ENCODE peak calls at places on chromosomes 5 and 9, in eight cellular contexts. One of them, this sample, is unnamed.

GRCh38 chr5:119389288-119390065 is 33.7 kb downstream of the TNFAIP8 start:
- DNase-seq in gastrocnemius medialis: no peak
- DNase-seq in H7: no peak
- DNase-seq in lung microvascular endothelial cell: no peak
- DNase-seq in ureter: no peak
- DNase-seq in stromal cell of bone marrow: peak
- DNase-seq in activated CD4-positive, alpha-beta T cell treated with anti-CD3 and anti-CD28 coated beads, Interleukin-2, amount 50 U/mL, for 1 hour: no peak
- DNase-seq in RCC 7860: peak
- DNase-seq in this sample: no peak

GRCh38 chr9:21392270-21392669 is 7.1 kb upstream of the IFNA2 start:
- DNase-seq in gastrocnemius medialis: no peak
- DNase-seq in H7: peak
- DNase-seq in lung microvascular endothelial cell: peak
- DNase-seq in ureter: no peak
- DNase-seq in stromal cell of bone marrow: no peak
- DNase-seq in activated CD4-positive, alpha-beta T cell treated with anti-CD3 and anti-CD28 coated beads, Interleukin-2, amount 50 U/mL, for 1 hour: no peak
- DNase-seq in RCC 7860: peak
- DNase-seq in this sample: no peak

GRCh38 chr5:174311531-174312269 is 266.2 kb downstream of the NSG2 start:
- DNase-seq in gastrocnemius medialis: peak
- DNase-seq in H7: peak
- DNase-seq in lung microvascular endothelial cell: peak
- DNase-seq in ureter: peak
- DNase-seq in stromal cell of bone marrow: no peak
- DNase-seq in activated CD4-positive, alpha-beta T cell treated with anti-CD3 and anti-CD28 coated beads, Interleukin-2, amount 50 U/mL, for 1 hour: peak
- DNase-seq in RCC 7860: peak
- DNase-seq in this sample: peak

GRCh38 chr9:134517069-134517680 is 124.4 kb upstream of the COL5A1 start:
- DNase-seq in gastrocnemius medialis: no peak
- DNase-seq in H7: no peak
- DNase-seq in lung microvascular endothelial cell: no peak
- DNase-seq in ureter: peak
- DNase-seq in stromal cell of bone marrow: no peak
- DNase-seq in activated CD4-positive, alpha-beta T cell treated with anti-CD3 and anti-CD28 coated beads, Interleukin-2, amount 50 U/mL, for 1 hour: no peak
- DNase-seq in RCC 7860: no peak
- DNase-seq in this sample: no peak

GRCh38 chr5:137350791-137351190 is 148.3 kb downstream of the SPOCK1 start:
- DNase-seq in gastrocnemius medialis: no peak
- DNase-seq in H7: no peak
- DNase-seq in lung microvascular endothelial cell: no peak
- DNase-seq in ureter: no peak
- DNase-seq in stromal cell of bone marrow: no peak
- DNase-seq in activated CD4-positive, alpha-beta T cell treated with anti-CD3 and anti-CD28 coated beads, Interleukin-2, amount 50 U/mL, for 1 hour: no peak
- DNase-seq in RCC 7860: no peak
- DNase-seq in this sample: no peak

GRCh38 chr5:102561894-102562760 is 63.3 kb upstream of the SLCO6A1 start:
- DNase-seq in gastrocnemius medialis: no peak
- DNase-seq in H7: peak
- DNase-seq in lung microvascular endothelial cell: peak
- DNase-seq in ureter: no peak
- DNase-seq in stromal cell of bone marrow: no peak
- DNase-seq in activated CD4-positive, alpha-beta T cell treated with anti-CD3 and anti-CD28 coated beads, Interleukin-2, amount 50 U/mL, for 1 hour: no peak
- DNase-seq in RCC 7860: no peak
- DNase-seq in this sample: no peak

GRCh38 chr5:74313896-74314295 is 326.6 kb downstream of the ENC1 start:
- DNase-seq in gastrocnemius medialis: no peak
- DNase-seq in H7: no peak
- DNase-seq in lung microvascular endothelial cell: peak
- DNase-seq in ureter: no peak
- DNase-seq in stromal cell of bone marrow: no peak
- DNase-seq in activated CD4-positive, alpha-beta T cell treated with anti-CD3 and anti-CD28 coated beads, Interleukin-2, amount 50 U/mL, for 1 hour: no peak
- DNase-seq in RCC 7860: peak
- DNase-seq in this sample: no peak

GRCh38 chr9:112401175-112401815 is 21.4 kb downstream of the HSDL2 start:
- DNase-seq in gastrocnemius medialis: no peak
- DNase-seq in H7: no peak
- DNase-seq in lung microvascular endothelial cell: no peak
- DNase-seq in ureter: no peak
- DNase-seq in stromal cell of bone marrow: no peak
- DNase-seq in activated CD4-positive, alpha-beta T cell treated with anti-CD3 and anti-CD28 coated beads, Interleukin-2, amount 50 U/mL, for 1 hour: no peak
- DNase-seq in RCC 7860: no peak
- DNase-seq in this sample: no peak

GRCh38 chr5:51974834-51975233 is 591.6 kb downstream of the ISL1 start:
- DNase-seq in gastrocnemius medialis: no peak
- DNase-seq in H7: no peak
- DNase-seq in lung microvascular endothelial cell: no peak
- DNase-seq in ureter: no peak
- DNase-seq in stromal cell of bone marrow: no peak
- DNase-seq in activated CD4-positive, alpha-beta T cell treated with anti-CD3 and anti-CD28 coated beads, Interleukin-2, amount 50 U/mL, for 1 hour: no peak
- DNase-seq in RCC 7860: no peak
- DNase-seq in this sample: no peak

GRCh38 chr5:113043491-113043931 is 66.9 kb downstream of the DCP2 start:
- DNase-seq in gastrocnemius medialis: no peak
- DNase-seq in H7: peak
- DNase-seq in lung microvascular endothelial cell: peak
- DNase-seq in ureter: peak
- DNase-seq in stromal cell of bone marrow: no peak
- DNase-seq in activated CD4-positive, alpha-beta T cell treated with anti-CD3 and anti-CD28 coated beads, Interleukin-2, amount 50 U/mL, for 1 hour: no peak
- DNase-seq in RCC 7860: no peak
- DNase-seq in this sample: no peak

GRCh38 chr5:173778152-173778782 is 109.9 kb upstream of the CPEB4 start:
- DNase-seq in gastrocnemius medialis: no peak
- DNase-seq in H7: no peak
- DNase-seq in lung microvascular endothelial cell: peak
- DNase-seq in ureter: no peak
- DNase-seq in stromal cell of bone marrow: no peak
- DNase-seq in activated CD4-positive, alpha-beta T cell treated with anti-CD3 and anti-CD28 coated beads, Interleukin-2, amount 50 U/mL, for 1 hour: no peak
- DNase-seq in RCC 7860: no peak
- DNase-seq in this sample: no peak

GRCh38 chr5:147763791-147764525 is 18.6 kb downstream of the JAKMIP2 start:
- DNase-seq in gastrocnemius medialis: no peak
- DNase-seq in H7: no peak
- DNase-seq in lung microvascular endothelial cell: no peak
- DNase-seq in ureter: no peak
- DNase-seq in stromal cell of bone marrow: no peak
- DNase-seq in activated CD4-positive, alpha-beta T cell treated with anti-CD3 and anti-CD28 coated beads, Interleukin-2, amount 50 U/mL, for 1 hour: no peak
- DNase-seq in RCC 7860: peak
- DNase-seq in this sample: no peak

GRCh38 chr5:127030259-127031146 is at the start of gene MARCHF3:
- DNase-seq in gastrocnemius medialis: peak
- DNase-seq in H7: peak
- DNase-seq in lung microvascular endothelial cell: peak
- DNase-seq in ureter: peak
- DNase-seq in stromal cell of bone marrow: peak
- DNase-seq in activated CD4-positive, alpha-beta T cell treated with anti-CD3 and anti-CD28 coated beads, Interleukin-2, amount 50 U/mL, for 1 hour: peak
- DNase-seq in RCC 7860: peak
- DNase-seq in this sample: peak

GRCh38 chr5:3311443-3311842 is 284.2 kb upstream of the IRX1 start:
- DNase-seq in gastrocnemius medialis: no peak
- DNase-seq in H7: no peak
- DNase-seq in lung microvascular endothelial cell: peak
- DNase-seq in ureter: no peak
- DNase-seq in stromal cell of bone marrow: no peak
- DNase-seq in activated CD4-positive, alpha-beta T cell treated with anti-CD3 and anti-CD28 coated beads, Interleukin-2, amount 50 U/mL, for 1 hour: no peak
- DNase-seq in RCC 7860: no peak
- DNase-seq in this sample: no peak

GRCh38 chr5:180461303-180461702 is 32.9 kb upstream of the CNOT6 start:
- DNase-seq in gastrocnemius medialis: no peak
- DNase-seq in H7: peak
- DNase-seq in lung microvascular endothelial cell: no peak
- DNase-seq in ureter: no peak
- DNase-seq in stromal cell of bone marrow: no peak
- DNase-seq in activated CD4-positive, alpha-beta T cell treated with anti-CD3 and anti-CD28 coated beads, Interleukin-2, amount 50 U/mL, for 1 hour: no peak
- DNase-seq in RCC 7860: no peak
- DNase-seq in this sample: no peak

GRCh38 chr9:13410566-13411031 is 131.1 kb upstream of the MPDZ start:
- DNase-seq in gastrocnemius medialis: no peak
- DNase-seq in H7: no peak
- DNase-seq in lung microvascular endothelial cell: peak
- DNase-seq in ureter: no peak
- DNase-seq in stromal cell of bone marrow: peak
- DNase-seq in activated CD4-positive, alpha-beta T cell treated with anti-CD3 and anti-CD28 coated beads, Interleukin-2, amount 50 U/mL, for 1 hour: no peak
- DNase-seq in RCC 7860: no peak
- DNase-seq in this sample: no peak

GRCh38 chr9:98374385-98375051 is 119.1 kb upstream of the TBC1D2 start:
- DNase-seq in gastrocnemius medialis: no peak
- DNase-seq in H7: peak
- DNase-seq in lung microvascular endothelial cell: peak
- DNase-seq in ureter: peak
- DNase-seq in stromal cell of bone marrow: peak
- DNase-seq in activated CD4-positive, alpha-beta T cell treated with anti-CD3 and anti-CD28 coated beads, Interleukin-2, amount 50 U/mL, for 1 hour: no peak
- DNase-seq in RCC 7860: peak
- DNase-seq in this sample: no peak

GRCh38 chr5:119943148-119943547 is 313.8 kb downstream of the FAM170A start:
- DNase-seq in gastrocnemius medialis: no peak
- DNase-seq in H7: no peak
- DNase-seq in lung microvascular endothelial cell: peak
- DNase-seq in ureter: no peak
- DNase-seq in stromal cell of bone marrow: peak
- DNase-seq in activated CD4-positive, alpha-beta T cell treated with anti-CD3 and anti-CD28 coated beads, Interleukin-2, amount 50 U/mL, for 1 hour: no peak
- DNase-seq in RCC 7860: no peak
- DNase-seq in this sample: no peak

GRCh38 chr5:29614202-29614601 is 1579.3 kb upstream of the CDH6 start:
- DNase-seq in gastrocnemius medialis: no peak
- DNase-seq in H7: no peak
- DNase-seq in lung microvascular endothelial cell: no peak
- DNase-seq in ureter: no peak
- DNase-seq in stromal cell of bone marrow: no peak
- DNase-seq in activated CD4-positive, alpha-beta T cell treated with anti-CD3 and anti-CD28 coated beads, Interleukin-2, amount 50 U/mL, for 1 hour: no peak
- DNase-seq in RCC 7860: no peak
- DNase-seq in this sample: no peak

GRCh38 chr9:9791621-9792020 is 821.2 kb downstream of the PTPRD start:
- DNase-seq in gastrocnemius medialis: no peak
- DNase-seq in H7: no peak
- DNase-seq in lung microvascular endothelial cell: peak
- DNase-seq in ureter: no peak
- DNase-seq in stromal cell of bone marrow: peak
- DNase-seq in activated CD4-positive, alpha-beta T cell treated with anti-CD3 and anti-CD28 coated beads, Interleukin-2, amount 50 U/mL, for 1 hour: no peak
- DNase-seq in RCC 7860: no peak
- DNase-seq in this sample: no peak

GRCh38 chr5:178454308-178454707 is 135.9 kb downstream of the COL23A1 start:
- DNase-seq in gastrocnemius medialis: no peak
- DNase-seq in H7: no peak
- DNase-seq in lung microvascular endothelial cell: no peak
- DNase-seq in ureter: peak
- DNase-seq in stromal cell of bone marrow: no peak
- DNase-seq in activated CD4-positive, alpha-beta T cell treated with anti-CD3 and anti-CD28 coated beads, Interleukin-2, amount 50 U/mL, for 1 hour: no peak
- DNase-seq in RCC 7860: no peak
- DNase-seq in this sample: no peak

GRCh38 chr9:134565316-134565915 is 76.2 kb upstream of the COL5A1 start:
- DNase-seq in gastrocnemius medialis: no peak
- DNase-seq in H7: no peak
- DNase-seq in lung microvascular endothelial cell: no peak
- DNase-seq in ureter: peak
- DNase-seq in stromal cell of bone marrow: no peak
- DNase-seq in activated CD4-positive, alpha-beta T cell treated with anti-CD3 and anti-CD28 coated beads, Interleukin-2, amount 50 U/mL, for 1 hour: no peak
- DNase-seq in RCC 7860: no peak
- DNase-seq in this sample: no peak

GRCh38 chr5:142821733-142822487 is 51.7 kb downstream of the ARHGAP26 start:
- DNase-seq in gastrocnemius medialis: no peak
- DNase-seq in H7: no peak
- DNase-seq in lung microvascular endothelial cell: peak
- DNase-seq in ureter: no peak
- DNase-seq in stromal cell of bone marrow: peak
- DNase-seq in activated CD4-positive, alpha-beta T cell treated with anti-CD3 and anti-CD28 coated beads, Interleukin-2, amount 50 U/mL, for 1 hour: no peak
- DNase-seq in RCC 7860: peak
- DNase-seq in this sample: no peak

GRCh38 chr5:137061382-137061781 is 437.7 kb downstream of the SPOCK1 start:
- DNase-seq in gastrocnemius medialis: no peak
- DNase-seq in H7: no peak
- DNase-seq in lung microvascular endothelial cell: peak
- DNase-seq in ureter: no peak
- DNase-seq in stromal cell of bone marrow: no peak
- DNase-seq in activated CD4-positive, alpha-beta T cell treated with anti-CD3 and anti-CD28 coated beads, Interleukin-2, amount 50 U/mL, for 1 hour: no peak
- DNase-seq in RCC 7860: no peak
- DNase-seq in this sample: no peak

GRCh38 chr5:137036630-137037029 is 462.5 kb downstream of the SPOCK1 start:
- DNase-seq in gastrocnemius medialis: no peak
- DNase-seq in H7: peak
- DNase-seq in lung microvascular endothelial cell: no peak
- DNase-seq in ureter: no peak
- DNase-seq in stromal cell of bone marrow: no peak
- DNase-seq in activated CD4-positive, alpha-beta T cell treated with anti-CD3 and anti-CD28 coated beads, Interleukin-2, amount 50 U/mL, for 1 hour: no peak
- DNase-seq in RCC 7860: no peak
- DNase-seq in this sample: no peak

GRCh38 chr5:66306105-66306843 is 162.2 kb downstream of the SREK1 start:
- DNase-seq in gastrocnemius medialis: peak
- DNase-seq in H7: peak
- DNase-seq in lung microvascular endothelial cell: peak
- DNase-seq in ureter: peak
- DNase-seq in stromal cell of bone marrow: peak
- DNase-seq in activated CD4-positive, alpha-beta T cell treated with anti-CD3 and anti-CD28 coated beads, Interleukin-2, amount 50 U/mL, for 1 hour: peak
- DNase-seq in RCC 7860: peak
- DNase-seq in this sample: no peak

GRCh38 chr5:113427871-113428574 is 6.8 kb downstream of the TSSK1B start:
- DNase-seq in gastrocnemius medialis: no peak
- DNase-seq in H7: no peak
- DNase-seq in lung microvascular endothelial cell: no peak
- DNase-seq in ureter: no peak
- DNase-seq in stromal cell of bone marrow: no peak
- DNase-seq in activated CD4-positive, alpha-beta T cell treated with anti-CD3 and anti-CD28 coated beads, Interleukin-2, amount 50 U/mL, for 1 hour: no peak
- DNase-seq in RCC 7860: no peak
- DNase-seq in this sample: no peak

GRCh38 chr5:6766558-6767191 is 53.4 kb downstream of the TENT4A start:
- DNase-seq in gastrocnemius medialis: peak
- DNase-seq in H7: no peak
- DNase-seq in lung microvascular endothelial cell: peak
- DNase-seq in ureter: peak
- DNase-seq in stromal cell of bone marrow: peak
- DNase-seq in activated CD4-positive, alpha-beta T cell treated with anti-CD3 and anti-CD28 coated beads, Interleukin-2, amount 50 U/mL, for 1 hour: peak
- DNase-seq in RCC 7860: peak
- DNase-seq in this sample: no peak

GRCh38 chr5:72618699-72619098 is 111.5 kb upstream of the ZNF366 start:
- DNase-seq in gastrocnemius medialis: peak
- DNase-seq in H7: no peak
- DNase-seq in lung microvascular endothelial cell: no peak
- DNase-seq in ureter: no peak
- DNase-seq in stromal cell of bone marrow: no peak
- DNase-seq in activated CD4-positive, alpha-beta T cell treated with anti-CD3 and anti-CD28 coated beads, Interleukin-2, amount 50 U/mL, for 1 hour: no peak
- DNase-seq in RCC 7860: no peak
- DNase-seq in this sample: no peak

GRCh38 chr9:15738011-15738410 is 185.2 kb downstream of the CCDC171 start:
- DNase-seq in gastrocnemius medialis: no peak
- DNase-seq in H7: no peak
- DNase-seq in lung microvascular endothelial cell: peak
- DNase-seq in ureter: no peak
- DNase-seq in stromal cell of bone marrow: peak
- DNase-seq in activated CD4-positive, alpha-beta T cell treated with anti-CD3 and anti-CD28 coated beads, Interleukin-2, amount 50 U/mL, for 1 hour: no peak
- DNase-seq in RCC 7860: no peak
- DNase-seq in this sample: no peak

This sample was measured in T-cell.